ENCODE peak calls at places on chromosomes 6 and 20, in ten cellular contexts. L is ovary, F is spleen, P is heart left ventricle, G is cardiac muscle cell, W is stomach, T is Peyer's patch, C is K562, M is ascending aorta, U is right lobe of liver. S is an unnamed sample. For H3K36me3, the result is how much of the 10 kb centered on the place peaks cover.

GRCh38 chr20:10217517-10218410 is 866 bp upstream of the SNAP25 start:
- DNase-seq in F (no peak), M (peak), C (no peak), T (no peak), W (no peak), U (no peak), L (peak), G (peak), P (no peak), S (peak)

GRCh38 chr20:40481337-40481736 is 207.7 kb downstream of the MAFB start:
- DNase-seq in L (no peak), P (no peak), W (no peak), M (no peak), G (no peak), C (no peak), U (no peak), F (no peak), T (no peak), S (no peak)

GRCh38 chr6:116492331-116493067 is 18.9 kb upstream of the CALHM5 start:
- DNase-seq in C (peak), L (no peak), W (no peak), T (no peak), P (no peak), U (no peak), G (peak), M (no peak), F (no peak), S (no peak)

GRCh38 chr6:22098623-22099022 is 198.2 kb downstream of the PRL start:
- DNase-seq in L (no peak), T (no peak), W (no peak), U (no peak), G (no peak), C (no peak), F (no peak), P (no peak), M (no peak), S (no peak)

GRCh38 chr6:140602843-140603242 is 1228.4 kb upstream of the CITED2 start:
- DNase-seq in L (no peak), P (no peak), G (no peak), F (no peak), M (no peak), C (no peak), T (no peak), U (no peak), W (no peak), S (no peak)

GRCh38 chr6:63430985-63431519 is 111.3 kb upstream of the LGSN start:
- DNase-seq in G (no peak), L (no peak), T (no peak), C (no peak), P (no peak), U (no peak), M (no peak), F (no peak), W (no peak), S (no peak)

GRCh38 chr6:159726196-159726917 is 949 bp upstream of the WTAP start:
- DNase-seq in L (no peak), T (no peak), P (no peak), F (no peak), W (no peak), M (no peak), C (no peak), U (no peak), G (no peak), S (no peak)

GRCh38 chr6:163718537-163718936 is 304.0 kb downstream of the QKI start:
- DNase-seq in P (no peak), G (no peak), L (no peak), C (no peak), T (no peak), U (no peak), W (no peak), F (no peak), M (no peak), S (no peak)

GRCh38 chr6:113347420-113347819 is 509.7 kb upstream of the MARCKS start:
- DNase-seq in C (no peak), G (peak), L (no peak), T (no peak), W (no peak), M (no peak), U (no peak), P (no peak), F (no peak), S (peak)

GRCh38 chr6:154543638-154544037 is 33.2 kb upstream of the CNKSR3 start:
- DNase-seq in G (peak), W (no peak), C (no peak), M (no peak), P (no peak), L (no peak), U (no peak), T (no peak), F (no peak), S (no peak)

DNA sequence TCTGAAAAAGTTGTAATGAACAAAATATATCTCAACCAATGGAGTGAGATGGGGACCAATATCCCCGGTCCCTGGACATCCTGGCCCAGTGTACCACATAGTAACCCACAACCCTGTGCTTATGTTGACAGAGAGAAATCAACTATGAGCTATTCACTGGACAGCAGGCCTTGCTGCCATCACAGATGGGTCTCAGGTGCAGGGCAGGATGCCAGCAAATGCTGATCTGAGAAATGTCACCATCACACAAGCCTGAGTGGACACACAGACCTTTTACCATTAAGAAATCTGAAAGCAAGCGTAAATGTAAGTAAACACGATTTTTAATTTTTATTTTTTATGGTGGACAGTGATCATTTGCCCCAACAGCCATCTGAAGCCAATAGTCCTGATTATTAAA is 9.1 kb downstream of the RPP40 start:
- DNase-seq in P (no peak), T (no peak), L (no peak), C (no peak), G (no peak), U (no peak), W (no peak), F (no peak), M (no peak), S (no peak)
- H3K36me3 ChIP-seq in P (under half), T (under half), L (under half), C (under half), G (under half), U (under half), W (under half), F (half or more), M (under half), S (under half)

GRCh38 chr20:35307666-35308653 is 15.7 kb upstream of the FAM83C start:
- DNase-seq in U (peak), G (peak), L (no peak), C (no peak), P (peak), M (peak), W (peak), T (no peak), F (no peak), S (no peak)

GRCh38 chr20:35303735-35304431 is 11.7 kb upstream of the FAM83C start:
- DNase-seq in U (peak), P (peak), W (peak), G (peak), F (peak), C (peak), T (peak), L (peak), M (peak), S (peak)

GRCh38 chr20:35304956-35305355 is 12.7 kb upstream of the FAM83C start:
- DNase-seq in C (no peak), L (no peak), T (no peak), P (no peak), F (no peak), G (no peak), M (no peak), U (no peak), W (no peak), S (no peak)

GRCh38 chr20:35305682-35306556 is 13.7 kb upstream of the FAM83C start:
- DNase-seq in C (peak), T (peak), P (no peak), F (no peak), W (peak), U (no peak), L (no peak), M (peak), G (peak), S (peak)

GRCh38 chr20:35306931-35307517 is 14.8 kb upstream of the FAM83C start:
- DNase-seq in T (peak), W (peak), M (peak), P (peak), G (peak), F (no peak), C (peak), L (no peak), U (no peak), S (peak)
- H3K27ac ChIP-seq in T (no peak), W (peak), M (peak), P (peak), G (peak), F (no peak), C (no peak), L (no peak), U (peak), S (peak)

DNA sequence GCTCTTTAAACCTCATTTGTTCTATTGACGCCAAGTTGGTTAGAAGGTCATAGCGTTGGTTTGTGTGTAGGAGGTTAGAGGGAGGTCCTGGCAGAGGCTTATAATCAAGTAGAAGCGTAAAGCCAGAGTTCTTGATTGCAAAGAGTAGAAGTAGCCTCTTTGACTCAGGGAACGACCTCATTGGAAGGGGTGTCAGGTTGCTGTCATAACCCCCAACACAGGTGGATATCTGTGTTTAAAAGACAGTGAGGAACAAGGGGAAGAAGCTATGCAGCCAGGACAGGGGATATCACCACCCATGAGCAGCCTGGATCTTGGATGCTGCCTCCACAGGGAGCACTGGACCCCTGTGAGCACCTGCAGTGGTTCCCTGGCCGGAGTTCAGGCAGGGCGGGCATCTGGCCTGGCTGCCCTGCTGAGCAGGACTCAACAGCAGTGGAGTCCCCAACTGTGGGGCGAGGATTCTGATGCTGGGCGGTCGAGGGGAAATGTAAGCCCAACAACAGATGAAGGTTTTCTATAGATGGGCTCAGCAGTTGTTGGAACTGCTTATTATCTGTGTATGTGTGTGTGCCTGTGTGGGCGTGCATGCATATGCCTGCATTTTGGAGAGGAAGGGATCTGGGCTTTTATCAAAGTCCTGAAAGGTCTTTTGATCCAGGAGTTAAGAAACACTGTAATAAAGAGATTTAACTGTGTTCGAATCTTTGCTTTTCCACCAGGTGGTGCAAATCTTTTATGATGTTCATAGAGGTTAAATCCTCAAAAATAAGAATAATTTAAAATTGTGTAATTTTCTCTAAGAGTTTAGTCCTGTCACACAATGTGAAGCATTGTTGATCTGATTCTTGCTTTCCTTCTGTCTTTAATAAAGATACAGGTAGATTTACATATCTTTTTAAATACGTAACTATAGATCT is 27.7 kb downstream of the HIVEP1 start:
- DNase-seq in P (no peak), U (no peak), T (no peak), L (no peak), M (no peak), C (no peak), G (no peak), W (no peak), F (no peak), S (no peak)
- TF ChIP-seq CTCF in P (no peak), U (no peak), T (peak), L (no peak), M (no peak), C (no peak), G (no peak), W (no peak), F (no peak), S (no peak)

GRCh38 chr6:158070513-158070912 is 88.8 kb downstream of the SYNJ2 start:
- DNase-seq in F (no peak), W (no peak), G (no peak), P (no peak), L (peak), C (no peak), T (no peak), U (no peak), M (no peak), S (no peak)

GRCh38 chr6:158067436-158068015 is 85.9 kb downstream of the SYNJ2 start:
- DNase-seq in L (no peak), M (no peak), P (no peak), T (no peak), U (no peak), G (no peak), F (no peak), W (no peak), C (no peak), S (no peak)

GRCh38 chr6:158069800-158070195 is 88.1 kb downstream of the SYNJ2 start:
- DNase-seq in M (no peak), T (no peak), C (no peak), W (no peak), U (no peak), F (no peak), L (no peak), G (peak), P (no peak), S (peak)

GRCh38 chr6:158068156-158068892 is 86.7 kb downstream of the SYNJ2 start:
- DNase-seq in T (no peak), M (no peak), C (no peak), W (no peak), L (no peak), U (no peak), F (no peak), P (no peak), G (no peak), S (no peak)

GRCh38 chr6:158068893-158069799 is 87.5 kb downstream of the SYNJ2 start:
- DNase-seq in T (peak), G (peak), F (no peak), U (no peak), M (peak), C (peak), L (peak), W (peak), P (no peak), S (peak)
- H3K36me3 ChIP-seq in T (under half), G (under half), F (under half), U (under half), M (under half), C (half or more), L (under half), W (half or more), P (half or more), S (half or more)

GRCh38 chr20:44475372-44475693 is 341 bp upstream of the TTPAL start:
- DNase-seq in G (no peak), W (no peak), P (no peak), L (no peak), F (no peak), T (no peak), U (no peak), C (no peak), M (no peak), S (no peak)
- H3K27ac ChIP-seq in G (no peak), W (peak), P (peak), L (peak), F (peak), T (peak), U (peak), C (peak), M (peak), S (peak)

DNA sequence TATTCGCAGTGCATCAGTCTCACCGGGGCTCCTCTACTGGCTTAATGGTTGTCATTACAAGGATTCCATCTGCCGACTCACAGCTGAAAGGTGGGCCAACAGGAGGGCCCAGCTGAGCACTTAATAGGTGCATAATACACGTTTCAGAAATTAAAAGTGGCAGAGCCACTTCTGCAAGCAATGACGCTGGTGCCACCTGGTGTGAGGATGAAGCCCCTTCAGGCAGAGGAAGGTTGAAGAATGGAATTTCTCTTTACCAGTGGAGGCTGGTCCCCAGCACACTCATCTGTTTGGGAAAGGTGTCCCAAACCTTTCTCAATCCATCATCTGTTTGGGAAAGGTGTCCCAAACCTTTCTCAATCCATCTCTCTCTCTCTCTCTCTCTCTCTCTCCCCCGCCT is 8.2 kb upstream of the STMND1 start:
- DNase-seq in G (no peak), M (no peak), L (no peak), C (no peak), T (no peak), U (no peak), W (no peak), F (no peak), P (no peak), S (no peak)
- TF ChIP-seq CTCF in G (no peak), M (peak), L (no peak), C (peak), T (no peak), U (no peak), W (no peak), F (no peak), P (peak), S (peak)

GRCh38 chr20:45330476-45330875 is 17.7 kb downstream of the SDC4 start:
- DNase-seq in P (no peak), L (no peak), W (no peak), G (no peak), F (no peak), C (no peak), M (no peak), T (no peak), U (no peak), S (no peak)

GRCh38 chr20:45323731-45324130 is 15.6 kb upstream of the MATN4 start:
- DNase-seq in U (no peak), L (no peak), M (no peak), P (no peak), F (no peak), W (no peak), T (no peak), C (no peak), G (no peak), S (no peak)

GRCh38 chr20:45325367-45325766 is 17.3 kb upstream of the MATN4 start:
- DNase-seq in U (no peak), P (no peak), L (no peak), M (no peak), F (no peak), W (no peak), C (no peak), T (no peak), G (no peak), S (no peak)

GRCh38 chr20:45329497-45330319 is 18.5 kb downstream of the SDC4 start:
- DNase-seq in P (no peak), F (no peak), C (no peak), G (no peak), L (no peak), U (no peak), W (peak), T (no peak), M (no peak), S (no peak)

GRCh38 chr20:45328451-45328850 is 19.8 kb downstream of the SDC4 start:
- DNase-seq in G (no peak), W (no peak), M (no peak), P (no peak), L (no peak), F (no peak), T (no peak), C (no peak), U (no peak), S (no peak)
- H3K36me3 ChIP-seq in G (under half), W (half or more), M (half or more), P (half or more), L (under half), F (under half), T (under half), C (under half), U (under half), S (half or more)

GRCh38 chr6:44653761-44654218 is 266.3 kb downstream of the CDC5L start:
- DNase-seq in T (no peak), C (no peak), W (no peak), F (no peak), G (no peak), L (no peak), P (no peak), M (no peak), U (no peak), S (no peak)
- H3K27ac ChIP-seq in T (no peak), C (no peak), W (no peak), F (no peak), G (no peak), L (no peak), P (no peak), M (no peak), U (no peak), S (no peak)

GRCh38 chr20:3407426-3408250 is at the start of gene DNAAF9:
- DNase-seq in L (peak), W (peak), G (peak), P (peak), F (peak), T (peak), M (peak), U (peak), C (peak), S (peak)
- TF ChIP-seq CTCF in L (peak), W (no peak), G (peak), P (peak), F (peak), T (peak), M (no peak), U (no peak), C (peak), S (peak)

GRCh38 chr6:32457054-32457453 is 17.4 kb downstream of the HLA-DRA start:
- DNase-seq in G (no peak), F (no peak), W (no peak), T (no peak), L (no peak), P (no peak), M (no peak), U (no peak), C (no peak), S (no peak)
- H3K36me3 ChIP-seq in G (under half), F (under half), W (under half), T (under half), L (under half), P (under half), M (under half), U (under half), C (under half), S (under half)